ENCODE peak calls at places on chromosomes 7 and 10, in six cellular contexts. B, L, G, Q, H and S are unnamed samples.

GRCh38 chr10:7988985-7989384 is 65.5 kb upstream of the GATA3 start:
- DNase-seq in B (no peak), L (no peak), G (no peak), Q (no peak), H (peak; percentile 53), S (no peak)

GRCh38 chr10:132387723-132388210 is 9.2 kb upstream of the PWWP2B start:
- DNase-seq in B (peak; percentile 49), L (peak; percentile 83), G (no peak), Q (peak; percentile 90), H (peak; percentile 76), S (peak; percentile 10)

GRCh38 chr10:102327002-102327401 is 68.5 kb upstream of the NFKB2 start:
- DNase-seq in B (no peak), L (no peak), G (no peak), Q (no peak), H (peak; percentile 19), S (no peak)

GRCh38 chr7:80895056-80895455 is 23.8 kb downstream of the SEMA3C start:
- DNase-seq in B (no peak), L (no peak), G (no peak), Q (no peak), H (no peak), S (no peak)

GRCh38 chr7:26574476-26574875 is 282.8 kb downstream of the SNX10 start:
- DNase-seq in B (no peak), L (no peak), G (no peak), Q (no peak), H (peak; percentile 35), S (no peak)

GRCh38 chr10:21100190-21100589 is 203.1 kb upstream of the NEBL start:
- DNase-seq in B (no peak), L (no peak), G (no peak), Q (no peak), H (no peak), S (peak; percentile 24)

GRCh38 chr10:70542565-70542938 is 60.0 kb downstream of the PRF1 start:
- DNase-seq in B (no peak), L (no peak), G (no peak), Q (no peak), H (no peak), S (no peak)

GRCh38 chr10:8159628-8160165 is 105.2 kb downstream of the GATA3 start:
- DNase-seq in B (no peak), L (no peak), G (no peak), Q (no peak), H (no peak), S (no peak)

GRCh38 chr10:58660577-58661255 is 148.0 kb downstream of the BICC1 start:
- DNase-seq in B (no peak), L (no peak), G (no peak), Q (no peak), H (no peak), S (no peak)

GRCh38 chr10:378930-379704 is 243.9 kb downstream of the ZMYND11 start:
- DNase-seq in B (no peak), L (no peak), G (no peak), Q (no peak), H (no peak), S (no peak)

GRCh38 chr7:44280993-44281721 is 44.2 kb downstream of the CAMK2B start:
- DNase-seq in B (no peak), L (no peak), G (no peak), Q (peak; percentile 47), H (no peak), S (no peak)

GRCh38 chr7:86970986-86971385 is 88.5 kb downstream of the ELAPOR2 start:
- DNase-seq in B (no peak), L (no peak), G (no peak), Q (no peak), H (no peak), S (no peak)

GRCh38 chr10:96511044-96511945 is 2.4 kb downstream of the TLL2 start:
- DNase-seq in B (peak; percentile 59), L (peak; percentile 39), G (no peak), Q (peak; percentile 57), H (peak; percentile 87), S (no peak)

GRCh38 chr10:32971536-32972091 is 13.6 kb upstream of the ITGB1 start:
- DNase-seq in B (peak; percentile 7), L (peak; percentile 36), G (no peak), Q (no peak), H (peak; percentile 78), S (peak; percentile 65)

GRCh38 chr7:39417642-39418041 is 148.6 kb upstream of the YAE1 start:
- DNase-seq in B (no peak), L (no peak), G (no peak), Q (no peak), H (no peak), S (no peak)